ENCODE peak calls at places on chromosomes 4 and X, in four cellular contexts. J is K562, O is H1, G is HepG2. S is an unnamed sample.

GRCh38 chrX:129773649-129774458 is 5.9 kb upstream of the SASH3 start:
- DNase-seq in J (no peak), O (no peak), G (peak), S (no peak)

GRCh38 chr4:184756399-184756798 is 22.5 kb upstream of the CENPU start:
- DNase-seq in J (no peak), O (no peak), G (no peak), S (no peak)

GRCh38 chr4:57102050-57102564 is 8.1 kb downstream of the IGFBP7 start:
- DNase-seq in J (no peak), O (no peak), G (peak), S (no peak)

GRCh38 chr4:140293979-140294378 is 79.5 kb upstream of the SCOC start:
- DNase-seq in J (no peak), O (no peak), G (no peak), S (no peak)

GRCh38 chr4:15007201-15007600 is 4.9 kb downstream of the CPEB2 start:
- DNase-seq in J (no peak), O (no peak), G (no peak), S (no peak)

GRCh38 chrX:111088628-111089027 is 7.4 kb upstream of the PAK3 start:
- DNase-seq in J (no peak), O (no peak), G (no peak), S (no peak)

GRCh38 chr4:8368061-8368481 is 72.5 kb downstream of the ACOX3 start:
- DNase-seq in J (no peak), O (no peak), G (no peak), S (no peak)

GRCh38 chr4:38865445-38865844 is 2.2 kb upstream of the FAM114A1 start:
- DNase-seq in J (no peak), O (no peak), G (peak), S (no peak)

GRCh38 chr4:8228319-8229250 is 29.5 kb downstream of the SH3TC1 start:
- DNase-seq in J (peak), O (no peak), G (no peak), S (no peak)

GRCh38 chr4:124918559-124919122 is 206.1 kb upstream of the ANKRD50 start:
- DNase-seq in J (no peak), O (no peak), G (no peak), S (no peak)

GRCh38 chr4:105895609-105896460 is 564 bp downstream of the NPNT start:
- DNase-seq in J (no peak), O (no peak), G (no peak), S (no peak)

GRCh38 chr4:160375746-160376452 is 1273.0 kb downstream of the RAPGEF2 start:
- DNase-seq in J (no peak), O (no peak), G (no peak), S (no peak)

GRCh38 chr4:24056258-24056657 is 166.4 kb upstream of the PPARGC1A start:
- DNase-seq in J (no peak), O (no peak), G (no peak), S (no peak)

GRCh38 chr4:94407846-94408245 is 43.9 kb upstream of the PDLIM5 start:
- DNase-seq in J (no peak), O (no peak), G (no peak), S (no peak)

GRCh38 chr4:2800691-2801596 is 8.1 kb downstream of the SH3BP2 start:
- DNase-seq in J (peak), O (no peak), G (peak), S (no peak)
- TF ChIP-seq FOSL1 in J (peak), O (no peak), G (peak), S (no peak)

GRCh38 chr4:180356766-180357165 is 1886.4 kb upstream of the TENM3 start:
- DNase-seq in J (no peak), O (no peak), G (no peak), S (no peak)
- TF ChIP-seq CEBPB in J (no peak), O (no peak), G (no peak), S (no peak)

GRCh38 chr4:20313237-20314030 is 61.7 kb downstream of the SLIT2 start:
- DNase-seq in J (no peak), O (peak), G (peak), S (peak)
- TF ChIP-seq YY1 in J (no peak), O (no peak), G (no peak), S (no peak)

GRCh38 chr4:6575503-6576240 is 683 bp downstream of the MAN2B2 start:
- DNase-seq in J (no peak), O (no peak), G (no peak), S (no peak)
- TF ChIP-seq FOSL1 in J (no peak), O (no peak), G (no peak), S (no peak)

DNA sequence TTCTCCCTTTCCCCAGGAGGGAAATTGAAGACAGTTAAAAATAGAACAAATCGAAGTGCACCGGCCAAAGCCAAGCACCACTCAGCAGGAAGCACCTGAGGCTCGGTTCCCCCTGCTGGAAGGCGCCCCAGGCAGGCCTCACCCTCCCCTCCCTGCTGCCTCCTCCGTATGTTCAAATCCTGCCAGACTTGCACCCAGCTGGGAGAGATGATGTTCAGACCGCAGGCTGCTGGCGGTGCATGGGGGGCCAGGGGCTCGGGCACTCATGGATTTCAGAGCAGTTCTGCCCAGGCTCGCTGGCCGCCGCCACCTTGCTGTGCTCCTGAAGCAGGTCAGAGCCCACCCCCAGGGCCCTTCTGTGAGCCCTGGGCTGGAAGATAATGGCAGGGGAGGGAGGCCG is 91.4 kb downstream of the DCTD start:
- DNase-seq in J (no peak), O (no peak), G (no peak), S (no peak)
- TF ChIP-seq CEBPB in J (no peak), O (no peak), G (no peak), S (no peak)